ENCODE peak calls at places on chromosomes 1 and 21, in five cellular contexts. One of them, this sample, is unnamed.
A peak's percentile ranks its signal among the peaks of the same experiment; 100 is the strongest.

GRCh38 chr1:41558761-41559171 is 74.3 kb upstream of the EDN2 start:
- DNase-seq in CD8-positive, alpha-beta T cell: no peak
- DNase-seq in AG04449: no peak
- DNase-seq in GM12878: no peak
- DNase-seq in epithelial cell of proximal tubule: no peak
- DNase-seq in this sample: no peak

GRCh38 chr1:31335007-31335406 is 37.9 kb downstream of the FABP3 start:
- DNase-seq in CD8-positive, alpha-beta T cell: no peak
- DNase-seq in AG04449: no peak
- DNase-seq in GM12878: peak; percentile 7
- DNase-seq in epithelial cell of proximal tubule: no peak
- DNase-seq in this sample: peak; percentile 49

GRCh38 chr1:1543706-1544099 is 3.3 kb upstream of the TMEM240 start:
- DNase-seq in CD8-positive, alpha-beta T cell: no peak
- DNase-seq in AG04449: no peak
- DNase-seq in GM12878: no peak
- DNase-seq in epithelial cell of proximal tubule: no peak
- DNase-seq in this sample: no peak

GRCh38 chr21:37565530-37566223 is 199.1 kb downstream of the DYRK1A start:
- DNase-seq in CD8-positive, alpha-beta T cell: no peak
- DNase-seq in AG04449: no peak
- DNase-seq in GM12878: no peak
- DNase-seq in epithelial cell of proximal tubule: no peak
- DNase-seq in this sample: no peak

GRCh38 chr1:62271932-62272728 is 47.1 kb downstream of the KANK4 start:
- DNase-seq in CD8-positive, alpha-beta T cell: peak; percentile 22
- DNase-seq in AG04449: no peak
- DNase-seq in GM12878: peak; percentile 26
- DNase-seq in epithelial cell of proximal tubule: no peak
- DNase-seq in this sample: peak; percentile 55

GRCh38 chr1:212030936-212031528 is 4.3 kb downstream of the INTS7 start:
- DNase-seq in CD8-positive, alpha-beta T cell: no peak
- DNase-seq in AG04449: peak; percentile 87
- DNase-seq in GM12878: no peak
- DNase-seq in epithelial cell of proximal tubule: no peak
- DNase-seq in this sample: no peak

GRCh38 chr1:150575072-150575489 is 4.3 kb downstream of the MCL1 start:
- DNase-seq in CD8-positive, alpha-beta T cell: no peak
- DNase-seq in AG04449: no peak
- DNase-seq in GM12878: no peak
- DNase-seq in epithelial cell of proximal tubule: no peak
- DNase-seq in this sample: peak; percentile 25

GRCh38 chr1:231691618-231692259 is 65.1 kb downstream of the DISC1 start:
- DNase-seq in CD8-positive, alpha-beta T cell: no peak
- DNase-seq in AG04449: no peak
- DNase-seq in GM12878: no peak
- DNase-seq in epithelial cell of proximal tubule: no peak
- DNase-seq in this sample: peak; percentile 37

GRCh38 chr1:178566187-178566586 is 53.3 kb downstream of the TEX35 start:
- DNase-seq in CD8-positive, alpha-beta T cell: no peak
- DNase-seq in AG04449: no peak
- DNase-seq in GM12878: peak; percentile 56
- DNase-seq in epithelial cell of proximal tubule: no peak
- DNase-seq in this sample: peak; percentile 79

DNA sequence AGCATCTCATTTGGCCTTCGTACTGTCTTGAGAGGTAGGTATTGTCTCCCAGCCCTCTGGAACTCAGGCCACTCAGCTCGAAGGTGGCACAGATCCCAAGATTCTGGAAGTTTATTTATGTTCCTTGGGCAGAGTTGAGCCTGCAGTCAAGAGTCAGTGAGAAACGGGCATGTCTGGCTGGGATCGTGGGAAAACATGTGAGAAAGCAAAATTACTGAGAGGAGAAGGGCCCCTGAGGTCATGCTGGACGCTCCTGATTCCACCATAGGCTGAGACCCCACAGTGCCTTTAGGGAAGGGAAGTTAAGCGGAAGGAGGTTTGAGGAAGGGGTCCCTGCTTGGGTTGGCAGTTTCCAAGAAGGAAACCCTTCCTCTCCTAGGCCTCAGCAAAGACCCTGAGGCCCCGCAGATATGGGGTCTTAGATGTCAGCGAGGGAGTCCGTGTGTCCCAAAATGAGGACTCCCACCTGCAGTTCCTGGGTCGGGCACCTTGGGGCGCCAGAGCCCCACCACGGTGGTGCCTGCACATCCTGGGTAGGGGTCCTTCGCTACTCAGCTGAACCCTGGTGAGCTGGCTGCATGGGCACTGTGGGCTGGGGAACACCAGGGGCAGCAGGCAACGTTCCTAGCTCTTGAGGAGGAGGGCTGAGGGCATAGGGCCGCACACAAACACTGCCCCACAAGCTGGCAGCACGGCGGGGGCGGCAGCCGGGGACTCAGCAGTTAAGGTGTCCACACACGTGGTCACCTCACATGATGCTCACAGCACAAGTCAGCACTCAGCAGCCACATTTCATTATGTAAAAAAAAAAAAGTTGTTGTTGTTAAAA is 12.3 kb upstream of the SEMA4A start:
- DNase-seq in CD8-positive, alpha-beta T cell: no peak
- DNase-seq in AG04449: no peak
- DNase-seq in GM12878: no peak
- DNase-seq in epithelial cell of proximal tubule: no peak
- DNase-seq in this sample: no peak
- TF ChIP-seq CTCF in CD8-positive, alpha-beta T cell: peak; percentile 36
- TF ChIP-seq CTCF in AG04449: peak; percentile 47
- TF ChIP-seq CTCF in GM12878: peak; percentile 80
- TF ChIP-seq CTCF in epithelial cell of proximal tubule: peak; percentile 74
- TF ChIP-seq CTCF in this sample: peak; percentile 71

GRCh38 chr1:113792986-113793385 is 19.3 kb downstream of the RSBN1 start:
- DNase-seq in CD8-positive, alpha-beta T cell: no peak
- DNase-seq in AG04449: no peak
- DNase-seq in GM12878: no peak
- DNase-seq in epithelial cell of proximal tubule: no peak
- DNase-seq in this sample: no peak
- H3K4me3 ChIP-seq in CD8-positive, alpha-beta T cell: no peak overlapping the region
- H3K4me3 ChIP-seq in AG04449: no peak overlapping the region
- H3K4me3 ChIP-seq in GM12878: no peak overlapping the region
- H3K4me3 ChIP-seq in epithelial cell of proximal tubule: no peak overlapping the region
- H3K4me3 ChIP-seq in this sample: no peak overlapping the region

DNA sequence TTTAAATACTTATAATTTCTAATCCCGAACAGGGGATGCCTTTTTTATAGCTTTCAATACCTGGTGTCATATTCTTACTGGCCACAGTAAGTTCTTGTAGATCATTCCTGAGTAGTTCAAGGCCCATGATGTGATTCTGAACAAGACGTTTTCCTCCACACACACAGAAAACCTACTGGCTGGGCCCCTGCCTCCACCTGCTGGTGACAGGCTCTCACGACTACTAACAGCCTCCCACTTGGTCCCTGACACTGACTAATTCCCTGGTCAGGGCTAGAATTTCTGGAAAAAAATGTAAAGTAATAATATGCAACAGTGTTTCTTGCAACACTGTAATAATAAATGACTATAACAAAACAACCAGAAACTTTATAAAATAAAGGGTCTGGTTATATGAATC is 50.4 kb upstream of the RIPK4 start:
- DNase-seq in CD8-positive, alpha-beta T cell: no peak
- DNase-seq in AG04449: peak; percentile 50
- DNase-seq in GM12878: no peak
- DNase-seq in epithelial cell of proximal tubule: no peak
- DNase-seq in this sample: peak; percentile 71
- TF ChIP-seq CTCF in CD8-positive, alpha-beta T cell: no peak
- TF ChIP-seq CTCF in AG04449: peak; percentile 89
- TF ChIP-seq CTCF in GM12878: peak; percentile 80
- TF ChIP-seq CTCF in epithelial cell of proximal tubule: peak; percentile 87
- TF ChIP-seq CTCF in this sample: peak; percentile 67

GRCh38 chr21:33027401-33028185 is 1.9 kb downstream of the OLIG2 start:
- DNase-seq in CD8-positive, alpha-beta T cell: no peak
- DNase-seq in AG04449: no peak
- DNase-seq in GM12878: no peak
- DNase-seq in epithelial cell of proximal tubule: no peak
- DNase-seq in this sample: no peak

GRCh38 chr21:33029512-33029921 is 3.8 kb downstream of the OLIG2 start:
- DNase-seq in CD8-positive, alpha-beta T cell: no peak
- DNase-seq in AG04449: no peak
- DNase-seq in GM12878: no peak
- DNase-seq in epithelial cell of proximal tubule: no peak
- DNase-seq in this sample: no peak

GRCh38 chr21:33026878-33027400 is 1.2 kb downstream of the OLIG2 start:
- DNase-seq in CD8-positive, alpha-beta T cell: no peak
- DNase-seq in AG04449: no peak
- DNase-seq in GM12878: no peak
- DNase-seq in epithelial cell of proximal tubule: no peak
- DNase-seq in this sample: no peak

GRCh38 chr21:33028759-33029511 is 3.2 kb downstream of the OLIG2 start:
- DNase-seq in CD8-positive, alpha-beta T cell: no peak
- DNase-seq in AG04449: no peak
- DNase-seq in GM12878: no peak
- DNase-seq in epithelial cell of proximal tubule: no peak
- DNase-seq in this sample: no peak

DNA sequence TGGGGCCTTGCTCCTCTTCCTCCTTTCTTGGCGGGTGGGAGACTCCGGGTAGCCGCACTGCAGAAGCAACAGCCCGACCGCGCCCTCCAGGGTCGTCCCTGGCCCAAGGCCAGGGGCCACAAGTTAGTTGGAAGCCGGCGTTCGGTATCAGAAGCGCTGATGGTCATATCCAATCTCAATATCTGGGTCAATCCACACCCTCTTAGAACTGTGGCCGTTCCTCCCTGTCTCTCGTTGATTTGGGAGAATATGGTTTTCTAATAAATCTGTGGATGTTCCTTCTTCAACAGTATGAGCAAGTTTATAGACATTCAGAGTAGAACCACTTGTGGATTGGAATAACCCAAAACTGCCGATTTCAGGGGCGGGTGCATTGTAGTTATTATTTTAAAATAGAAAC is 2.5 kb downstream of the OLIG2 start:
- DNase-seq in CD8-positive, alpha-beta T cell: no peak
- DNase-seq in AG04449: no peak
- DNase-seq in GM12878: no peak
- DNase-seq in epithelial cell of proximal tubule: no peak
- DNase-seq in this sample: no peak
- H3K4me3 ChIP-seq in CD8-positive, alpha-beta T cell: no peak overlapping the region
- H3K4me3 ChIP-seq in AG04449: no peak overlapping the region
- H3K4me3 ChIP-seq in GM12878: no peak overlapping the region
- H3K4me3 ChIP-seq in epithelial cell of proximal tubule: no peak overlapping the region
- H3K4me3 ChIP-seq in this sample: no peak overlapping the region

GRCh38 chr1:17281775-17282181 is 26.2 kb upstream of the PADI4 start:
- DNase-seq in CD8-positive, alpha-beta T cell: no peak
- DNase-seq in AG04449: no peak
- DNase-seq in GM12878: no peak
- DNase-seq in epithelial cell of proximal tubule: no peak
- DNase-seq in this sample: no peak
- TF ChIP-seq CTCF in CD8-positive, alpha-beta T cell: no peak
- TF ChIP-seq CTCF in AG04449: no peak
- TF ChIP-seq CTCF in GM12878: no peak
- TF ChIP-seq CTCF in epithelial cell of proximal tubule: no peak
- TF ChIP-seq CTCF in this sample: no peak

DNA sequence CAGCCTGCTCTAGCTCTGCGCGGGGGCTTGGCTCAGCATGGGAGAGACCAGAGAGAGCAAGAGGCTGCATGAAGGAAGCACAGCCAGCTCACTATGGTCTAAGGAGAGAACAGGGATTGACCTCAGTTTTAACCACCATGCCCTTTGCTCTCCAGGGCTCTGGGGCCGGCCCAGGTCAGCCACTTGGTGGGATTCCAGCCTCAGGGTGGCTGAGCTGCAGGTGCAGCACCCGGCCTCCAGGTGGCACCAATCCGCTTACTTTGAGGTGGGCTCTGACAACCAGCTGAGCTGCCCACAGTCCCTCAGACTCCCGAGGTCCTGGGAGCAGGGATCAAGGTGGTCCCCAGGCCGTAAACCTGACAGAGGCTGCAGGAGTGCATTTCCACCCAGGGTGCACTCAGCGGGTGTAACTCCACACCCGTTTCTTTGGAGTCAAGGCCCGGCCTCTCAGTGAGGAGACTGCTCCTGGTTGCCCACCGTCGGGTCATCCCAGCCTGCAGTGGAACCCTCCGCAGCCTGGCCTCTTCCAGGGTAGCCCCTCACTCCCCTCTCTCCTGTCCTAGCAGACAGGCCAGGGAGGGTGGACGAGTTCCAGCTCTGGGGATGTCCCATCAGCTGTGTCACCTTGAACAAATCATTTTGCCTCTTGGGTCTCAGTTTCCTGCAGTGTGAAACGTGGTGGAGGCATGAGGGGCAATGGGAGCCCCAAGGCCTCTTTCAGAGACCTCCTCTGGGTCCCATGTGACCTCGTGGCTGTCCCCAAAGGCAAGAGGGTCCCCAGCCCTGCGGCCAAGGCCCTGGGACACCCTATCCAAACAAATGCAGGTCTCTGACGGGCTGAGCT is 607 bp upstream of the LGR6 start:
- DNase-seq in CD8-positive, alpha-beta T cell: peak; percentile 40
- DNase-seq in AG04449: no peak
- DNase-seq in GM12878: no peak
- DNase-seq in epithelial cell of proximal tubule: no peak
- DNase-seq in this sample: peak; percentile 61
- H3K4me3 ChIP-seq in CD8-positive, alpha-beta T cell: no peak overlapping the region
- H3K4me3 ChIP-seq in AG04449: no peak overlapping the region
- H3K4me3 ChIP-seq in GM12878: no peak overlapping the region
- H3K4me3 ChIP-seq in epithelial cell of proximal tubule: no peak overlapping the region
- H3K4me3 ChIP-seq in this sample: no peak overlapping the region

GRCh38 chr21:21688877-21689276 is 690.7 kb downstream of the NCAM2 start:
- DNase-seq in CD8-positive, alpha-beta T cell: no peak
- DNase-seq in AG04449: no peak
- DNase-seq in GM12878: no peak
- DNase-seq in epithelial cell of proximal tubule: no peak
- DNase-seq in this sample: no peak
- TF ChIP-seq CTCF in CD8-positive, alpha-beta T cell: no peak
- TF ChIP-seq CTCF in AG04449: peak; percentile 71
- TF ChIP-seq CTCF in GM12878: no peak
- TF ChIP-seq CTCF in epithelial cell of proximal tubule: peak; percentile 16
- TF ChIP-seq CTCF in this sample: no peak

GRCh38 chr1:3116150-3116510 is 47.1 kb downstream of the PRDM16 start:
- DNase-seq in CD8-positive, alpha-beta T cell: no peak
- DNase-seq in AG04449: no peak
- DNase-seq in GM12878: no peak
- DNase-seq in epithelial cell of proximal tubule: no peak
- DNase-seq in this sample: no peak
- H3K4me3 ChIP-seq in CD8-positive, alpha-beta T cell: no peak overlapping the region
- H3K4me3 ChIP-seq in AG04449: no peak overlapping the region
- H3K4me3 ChIP-seq in GM12878: no peak overlapping the region
- H3K4me3 ChIP-seq in epithelial cell of proximal tubule: no peak overlapping the region
- H3K4me3 ChIP-seq in this sample: no peak overlapping the region

This sample was measured in GM12865.